ENCODE peak calls at places on chromosome 12, in six cellular contexts. C is trophoblast cell, N is IMR-90, O is mesenchymal stem cell, R is neuronal stem cell, V is H1. T is an unnamed sample.

GRCh38 chr12:92844147-92844763 is 84.8 kb downstream of the EEA1 start:
- DNase-seq in N (peak), V (no peak), C (no peak), O (no peak), R (no peak), T (no peak)

GRCh38 chr12:6097384-6097783 is 27.1 kb downstream of the VWF start:
- DNase-seq in N (peak), R (no peak), V (no peak), O (no peak), C (peak), T (no peak)

GRCh38 chr12:113082486-113083148 is 26.1 kb downstream of the DTX1 start:
- DNase-seq in O (no peak), V (no peak), N (no peak), C (no peak), R (no peak), T (no peak)

GRCh38 chr12:40691913-40692616 is at the start of gene CNTN1:
- DNase-seq in C (no peak), N (peak), V (peak), R (peak), O (peak), T (peak)

GRCh38 chr12:92259852-92260251 is 114.2 kb upstream of the BTG1 start:
- DNase-seq in C (no peak), N (peak), R (no peak), V (no peak), O (no peak), T (no peak)

GRCh38 chr12:9260931-9261330 is 52.7 kb upstream of the PZP start:
- DNase-seq in R (no peak), O (no peak), N (no peak), C (no peak), V (no peak), T (no peak)

GRCh38 chr12:109292342-109292711 is 16.8 kb downstream of the FOXN4 start:
- DNase-seq in C (no peak), V (no peak), O (no peak), R (no peak), N (no peak), T (no peak)

GRCh38 chr12:89019439-89020120 is 332.7 kb downstream of the DUSP6 start:
- DNase-seq in O (peak), V (peak), C (peak), N (peak), R (peak), T (peak)

GRCh38 chr12:5259523-5259922 is 172.4 kb upstream of the NTF3 start:
- DNase-seq in N (peak), R (no peak), C (no peak), V (no peak), O (no peak), T (no peak)

GRCh38 chr12:127083028-127083949 is 1183.7 kb upstream of the TMEM132C start:
- DNase-seq in N (peak), V (no peak), R (no peak), O (peak), C (peak), T (no peak)

GRCh38 chr12:120119395-120119973 is 2.9 kb upstream of the RAB35 start:
- DNase-seq in O (peak), V (no peak), N (peak), R (no peak), C (peak), T (no peak)

GRCh38 chr12:44618960-44619359 is 257.2 kb downstream of the NELL2 start:
- DNase-seq in O (no peak), R (peak), C (no peak), V (no peak), N (no peak), T (no peak)

GRCh38 chr12:128797119-128798118 is 26.3 kb downstream of the SLC15A4 start:
- DNase-seq in R (no peak), C (no peak), N (peak), V (no peak), O (peak), T (no peak)

GRCh38 chr12:116140559-116140958 is 136.9 kb downstream of the MED13L start:
- DNase-seq in V (no peak), O (no peak), R (no peak), C (no peak), N (no peak), T (no peak)

GRCh38 chr12:47884501-47884900 is 20.3 kb downstream of the VDR start:
- DNase-seq in V (no peak), C (no peak), R (no peak), O (no peak), N (no peak), T (no peak)

GRCh38 chr12:79162948-79163347 is 298.4 kb downstream of the SYT1 start:
- DNase-seq in V (no peak), N (no peak), R (no peak), O (no peak), C (no peak), T (no peak)

GRCh38 chr12:117204146-117204545 is 13.9 kb upstream of the FBXO21 start:
- DNase-seq in C (no peak), N (no peak), R (no peak), O (no peak), V (no peak), T (no peak)

GRCh38 chr12:25957898-25958253 is 606 bp upstream of the RASSF8 start:
- DNase-seq in R (no peak), V (no peak), O (peak), C (peak), N (peak), T (no peak)

GRCh38 chr12:116882742-116883141 is 1.5 kb upstream of the HRK start:
- DNase-seq in V (no peak), O (no peak), R (no peak), C (no peak), N (peak), T (peak)

GRCh38 chr12:60106207-60106606 is 510.4 kb downstream of the SLC16A7 start:
- DNase-seq in O (peak), N (peak), R (no peak), V (no peak), C (no peak), T (no peak)

GRCh38 chr12:80176706-80177105 is 77.4 kb downstream of the OTOGL start:
- DNase-seq in V (no peak), N (no peak), R (no peak), C (no peak), O (no peak), T (no peak)

GRCh38 chr12:15701721-15702156 is 87.4 kb downstream of the EPS8 start:
- DNase-seq in V (no peak), N (peak), C (no peak), O (peak), R (no peak), T (no peak)

GRCh38 chr12:99393763-99394162 is 253.8 kb upstream of the GARIN6 start:
- DNase-seq in R (no peak), N (no peak), V (no peak), C (no peak), O (no peak), T (no peak)

GRCh38 chr12:65313704-65314317 is 35.3 kb downstream of the MSRB3 start:
- DNase-seq in V (no peak), R (no peak), O (peak), C (peak), N (peak), T (no peak)
- H3K9ac ChIP-seq in V (no peak), R (no peak), O (peak), C (no peak), N (no peak), T (no peak)

DNA sequence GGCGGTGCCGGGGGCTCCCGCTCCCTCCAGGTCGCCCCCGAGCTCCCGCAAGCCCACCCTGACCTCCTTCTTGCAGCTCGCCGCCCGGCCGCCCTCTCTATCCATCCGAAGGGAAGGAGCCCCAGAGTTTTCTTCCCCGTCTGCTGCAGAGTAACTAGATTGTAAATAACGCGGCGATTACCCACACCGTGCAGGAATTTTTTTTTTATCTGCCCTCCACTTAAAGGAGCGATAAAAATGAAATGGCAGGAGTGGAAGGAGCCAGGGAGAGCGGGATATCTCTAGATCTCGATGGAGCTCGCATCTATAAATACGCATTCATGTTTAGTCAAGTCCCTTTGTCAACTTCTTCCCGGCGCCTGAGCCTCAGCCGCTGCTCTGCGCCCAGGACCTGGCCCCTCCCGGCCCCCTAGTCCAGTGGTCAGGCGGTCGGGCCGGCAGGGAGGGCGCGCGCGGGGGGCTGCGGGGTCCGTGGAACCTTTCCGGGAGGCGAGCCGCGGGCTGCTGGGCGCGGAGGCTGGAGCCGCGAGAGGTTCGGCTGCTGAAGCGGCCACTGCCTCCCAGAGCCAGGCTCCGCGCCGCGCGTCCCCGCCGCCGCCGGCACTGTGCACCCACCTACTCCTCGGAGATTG is 386.0 kb downstream of the BCAT1 start:
- DNase-seq in O (peak), N (peak), V (peak), C (peak), R (peak), T (peak)
- H3K23ac ChIP-seq in O (peak), N (peak), V (no peak), C (no peak), R (no peak), T (no peak)

GRCh38 chr12:2834581-2835491 is at the start of gene NRIP2:
- DNase-seq in N (peak), O (peak), R (no peak), V (peak), C (no peak), T (no peak)
- H3K9ac ChIP-seq in N (no peak), O (peak), R (no peak), V (no peak), C (no peak), T (no peak)

GRCh38 chr12:95100264-95101190 is 27.1 kb upstream of the NR2C1 start:
- DNase-seq in N (no peak), V (no peak), R (no peak), O (no peak), C (no peak), T (no peak)
- H3K23ac ChIP-seq in N (no peak), V (no peak), R (no peak), O (no peak), C (no peak), T (no peak)

GRCh38 chr12:132379576-132379975 is 50.2 kb upstream of the GALNT9 start:
- DNase-seq in C (no peak), O (no peak), R (no peak), V (no peak), N (no peak), T (no peak)
- H3K9ac ChIP-seq in C (no peak), O (no peak), R (no peak), V (no peak), N (no peak), T (no peak)

GRCh38 chr12:43551971-43552559 is at the start of gene ADAMTS20:
- DNase-seq in O (peak), N (peak), C (peak), R (peak), V (peak), T (peak)
- H3K23ac ChIP-seq in O (peak), N (no peak), C (peak), R (peak), V (no peak), T (no peak)

T was measured in H9.